ENCODE peak calls at places on chromosomes 2 and 18, in eight cellular contexts. One of them, this sample, is unnamed.

GRCh38 chr2:86032861-86033595 is 72.7 kb downstream of the POLR1A start:
- DNase-seq in neural progenitor cell: no peak
- DNase-seq in adrenal gland: no peak
- DNase-seq in right lobe of liver: no peak
- DNase-seq in CD8-positive, alpha-beta T cell: no peak
- DNase-seq in foreskin fibroblast: no peak
- DNase-seq in HFFc6: no peak
- DNase-seq in cardiac muscle cell: no peak
- DNase-seq in this sample: no peak

GRCh38 chr18:68431922-68432198 is 283.0 kb downstream of the TMX3 start:
- DNase-seq in neural progenitor cell: no peak
- DNase-seq in adrenal gland: no peak
- DNase-seq in right lobe of liver: no peak
- DNase-seq in CD8-positive, alpha-beta T cell: no peak
- DNase-seq in foreskin fibroblast: no peak
- DNase-seq in HFFc6: no peak
- DNase-seq in cardiac muscle cell: no peak
- DNase-seq in this sample: no peak

GRCh38 chr2:119730598-119731278 is 29.0 kb upstream of the PTPN4 start:
- DNase-seq in neural progenitor cell: no peak
- DNase-seq in adrenal gland: no peak
- DNase-seq in right lobe of liver: peak
- DNase-seq in CD8-positive, alpha-beta T cell: no peak
- DNase-seq in foreskin fibroblast: no peak
- DNase-seq in HFFc6: no peak
- DNase-seq in cardiac muscle cell: no peak
- DNase-seq in this sample: no peak

GRCh38 chr2:137946227-137946626 is 18.0 kb upstream of the HNMT start:
- DNase-seq in neural progenitor cell: no peak
- DNase-seq in adrenal gland: no peak
- DNase-seq in right lobe of liver: no peak
- DNase-seq in CD8-positive, alpha-beta T cell: no peak
- DNase-seq in foreskin fibroblast: no peak
- DNase-seq in HFFc6: no peak
- DNase-seq in cardiac muscle cell: no peak
- DNase-seq in this sample: no peak

GRCh38 chr2:219441451-219442205 is 7.0 kb downstream of the SPEG start:
- DNase-seq in neural progenitor cell: peak
- DNase-seq in adrenal gland: no peak
- DNase-seq in right lobe of liver: no peak
- DNase-seq in CD8-positive, alpha-beta T cell: peak
- DNase-seq in foreskin fibroblast: peak
- DNase-seq in HFFc6: peak
- DNase-seq in cardiac muscle cell: peak
- DNase-seq in this sample: peak

GRCh38 chr18:45197526-45197970 is 417.7 kb upstream of the SLC14A2 start:
- DNase-seq in neural progenitor cell: no peak
- DNase-seq in adrenal gland: no peak
- DNase-seq in right lobe of liver: no peak
- DNase-seq in CD8-positive, alpha-beta T cell: no peak
- DNase-seq in foreskin fibroblast: no peak
- DNase-seq in HFFc6: no peak
- DNase-seq in cardiac muscle cell: peak
- DNase-seq in this sample: peak

GRCh38 chr2:174779361-174779928 is 15.2 kb upstream of the CHRNA1 start:
- DNase-seq in neural progenitor cell: no peak
- DNase-seq in adrenal gland: no peak
- DNase-seq in right lobe of liver: no peak
- DNase-seq in CD8-positive, alpha-beta T cell: no peak
- DNase-seq in foreskin fibroblast: peak
- DNase-seq in HFFc6: peak
- DNase-seq in cardiac muscle cell: no peak
- DNase-seq in this sample: no peak

GRCh38 chr18:74453642-74454198 is 3.4 kb downstream of the DIPK1C start:
- DNase-seq in neural progenitor cell: peak
- DNase-seq in adrenal gland: no peak
- DNase-seq in right lobe of liver: no peak
- DNase-seq in CD8-positive, alpha-beta T cell: no peak
- DNase-seq in foreskin fibroblast: no peak
- DNase-seq in HFFc6: no peak
- DNase-seq in cardiac muscle cell: no peak
- DNase-seq in this sample: no peak

GRCh38 chr2:19743641-19744040 is 158.1 kb downstream of the TTC32 start:
- DNase-seq in neural progenitor cell: no peak
- DNase-seq in adrenal gland: no peak
- DNase-seq in right lobe of liver: no peak
- DNase-seq in CD8-positive, alpha-beta T cell: no peak
- DNase-seq in foreskin fibroblast: no peak
- DNase-seq in HFFc6: no peak
- DNase-seq in cardiac muscle cell: no peak
- DNase-seq in this sample: no peak

GRCh38 chr2:173652731-173653426 is 298.2 kb downstream of the CDCA7 start:
- DNase-seq in neural progenitor cell: peak
- DNase-seq in adrenal gland: peak
- DNase-seq in right lobe of liver: no peak
- DNase-seq in CD8-positive, alpha-beta T cell: no peak
- DNase-seq in foreskin fibroblast: peak
- DNase-seq in HFFc6: peak
- DNase-seq in cardiac muscle cell: peak
- DNase-seq in this sample: peak

GRCh38 chr2:69790601-69790959 is 38.9 kb upstream of the GMCL1 start:
- DNase-seq in neural progenitor cell: no peak
- DNase-seq in adrenal gland: no peak
- DNase-seq in right lobe of liver: peak
- DNase-seq in CD8-positive, alpha-beta T cell: no peak
- DNase-seq in foreskin fibroblast: no peak
- DNase-seq in HFFc6: no peak
- DNase-seq in cardiac muscle cell: no peak
- DNase-seq in this sample: no peak

GRCh38 chr2:126652323-126652891 is 3.6 kb upstream of the GYPC start:
- DNase-seq in neural progenitor cell: no peak
- DNase-seq in adrenal gland: no peak
- DNase-seq in right lobe of liver: no peak
- DNase-seq in CD8-positive, alpha-beta T cell: no peak
- DNase-seq in foreskin fibroblast: no peak
- DNase-seq in HFFc6: no peak
- DNase-seq in cardiac muscle cell: no peak
- DNase-seq in this sample: no peak

GRCh38 chr2:1778566-1778965 is 34.3 kb upstream of the PXDN start:
- DNase-seq in neural progenitor cell: no peak
- DNase-seq in adrenal gland: no peak
- DNase-seq in right lobe of liver: peak
- DNase-seq in CD8-positive, alpha-beta T cell: no peak
- DNase-seq in foreskin fibroblast: no peak
- DNase-seq in HFFc6: no peak
- DNase-seq in cardiac muscle cell: no peak
- DNase-seq in this sample: no peak

GRCh38 chr2:26174691-26175181 is 1.8 kb downstream of the GAREM2 start:
- DNase-seq in neural progenitor cell: no peak
- DNase-seq in adrenal gland: no peak
- DNase-seq in right lobe of liver: no peak
- DNase-seq in CD8-positive, alpha-beta T cell: no peak
- DNase-seq in foreskin fibroblast: no peak
- DNase-seq in HFFc6: no peak
- DNase-seq in cardiac muscle cell: no peak
- DNase-seq in this sample: no peak

GRCh38 chr2:148876589-148877402 is 1.8 kb downstream of the KIF5C start:
- DNase-seq in neural progenitor cell: peak
- DNase-seq in adrenal gland: peak
- DNase-seq in right lobe of liver: no peak
- DNase-seq in CD8-positive, alpha-beta T cell: no peak
- DNase-seq in foreskin fibroblast: no peak
- DNase-seq in HFFc6: no peak
- DNase-seq in cardiac muscle cell: no peak
- DNase-seq in this sample: no peak

GRCh38 chr2:196125596-196125995 is 45.8 kb downstream of the STK17B start:
- DNase-seq in neural progenitor cell: no peak
- DNase-seq in adrenal gland: no peak
- DNase-seq in right lobe of liver: no peak
- DNase-seq in CD8-positive, alpha-beta T cell: no peak
- DNase-seq in foreskin fibroblast: no peak
- DNase-seq in HFFc6: no peak
- DNase-seq in cardiac muscle cell: peak
- DNase-seq in this sample: peak

GRCh38 chr2:132623096-132623839 is 46.7 kb downstream of the LYPD1 start:
- DNase-seq in neural progenitor cell: no peak
- DNase-seq in adrenal gland: no peak
- DNase-seq in right lobe of liver: no peak
- DNase-seq in CD8-positive, alpha-beta T cell: no peak
- DNase-seq in foreskin fibroblast: peak
- DNase-seq in HFFc6: peak
- DNase-seq in cardiac muscle cell: peak
- DNase-seq in this sample: peak

GRCh38 chr2:20616341-20616871 is 34.5 kb downstream of the HS1BP3 start:
- DNase-seq in neural progenitor cell: no peak
- DNase-seq in adrenal gland: peak
- DNase-seq in right lobe of liver: peak
- DNase-seq in CD8-positive, alpha-beta T cell: no peak
- DNase-seq in foreskin fibroblast: no peak
- DNase-seq in HFFc6: no peak
- DNase-seq in cardiac muscle cell: no peak
- DNase-seq in this sample: no peak

GRCh38 chr2:217709496-217710217 is 293.1 kb downstream of the TNS1 start:
- DNase-seq in neural progenitor cell: no peak
- DNase-seq in adrenal gland: peak
- DNase-seq in right lobe of liver: no peak
- DNase-seq in CD8-positive, alpha-beta T cell: no peak
- DNase-seq in foreskin fibroblast: no peak
- DNase-seq in HFFc6: no peak
- DNase-seq in cardiac muscle cell: no peak
- DNase-seq in this sample: peak

GRCh38 chr2:58063641-58064040 is 17.0 kb downstream of the VRK2 start:
- DNase-seq in neural progenitor cell: no peak
- DNase-seq in adrenal gland: no peak
- DNase-seq in right lobe of liver: no peak
- DNase-seq in CD8-positive, alpha-beta T cell: no peak
- DNase-seq in foreskin fibroblast: peak
- DNase-seq in HFFc6: peak
- DNase-seq in cardiac muscle cell: peak
- DNase-seq in this sample: peak

GRCh38 chr2:45404807-45405297 is 206.2 kb downstream of the SRBD1 start:
- DNase-seq in neural progenitor cell: no peak
- DNase-seq in adrenal gland: no peak
- DNase-seq in right lobe of liver: no peak
- DNase-seq in CD8-positive, alpha-beta T cell: no peak
- DNase-seq in foreskin fibroblast: no peak
- DNase-seq in HFFc6: no peak
- DNase-seq in cardiac muscle cell: peak
- DNase-seq in this sample: peak

GRCh38 chr2:27191107-27191829 is 20.6 kb upstream of the ATRAID start:
- DNase-seq in neural progenitor cell: peak
- DNase-seq in adrenal gland: peak
- DNase-seq in right lobe of liver: no peak
- DNase-seq in CD8-positive, alpha-beta T cell: peak
- DNase-seq in foreskin fibroblast: peak
- DNase-seq in HFFc6: peak
- DNase-seq in cardiac muscle cell: peak
- DNase-seq in this sample: peak

GRCh38 chr2:190843874-190844699 is 36.5 kb upstream of the GLS start:
- DNase-seq in neural progenitor cell: no peak
- DNase-seq in adrenal gland: no peak
- DNase-seq in right lobe of liver: no peak
- DNase-seq in CD8-positive, alpha-beta T cell: no peak
- DNase-seq in foreskin fibroblast: no peak
- DNase-seq in HFFc6: peak
- DNase-seq in cardiac muscle cell: no peak
- DNase-seq in this sample: no peak

GRCh38 chr2:197786010-197786877 is 1.1 kb upstream of the BOLL start:
- DNase-seq in neural progenitor cell: peak
- DNase-seq in adrenal gland: no peak
- DNase-seq in right lobe of liver: no peak
- DNase-seq in CD8-positive, alpha-beta T cell: peak
- DNase-seq in foreskin fibroblast: no peak
- DNase-seq in HFFc6: no peak
- DNase-seq in cardiac muscle cell: no peak
- DNase-seq in this sample: no peak
- TF ChIP-seq CTCF in neural progenitor cell: peak
- TF ChIP-seq CTCF in adrenal gland: peak
- TF ChIP-seq CTCF in right lobe of liver: no peak
- TF ChIP-seq CTCF in CD8-positive, alpha-beta T cell: peak
- TF ChIP-seq CTCF in foreskin fibroblast: peak
- TF ChIP-seq CTCF in HFFc6: peak
- TF ChIP-seq CTCF in cardiac muscle cell: peak
- TF ChIP-seq CTCF in this sample: peak

GRCh38 chr2:31371691-31372090 is 42.9 kb downstream of the XDH start:
- DNase-seq in neural progenitor cell: no peak
- DNase-seq in adrenal gland: no peak
- DNase-seq in right lobe of liver: no peak
- DNase-seq in CD8-positive, alpha-beta T cell: no peak
- DNase-seq in foreskin fibroblast: no peak
- DNase-seq in HFFc6: no peak
- DNase-seq in cardiac muscle cell: no peak
- DNase-seq in this sample: no peak
- TF ChIP-seq CTCF in neural progenitor cell: no peak
- TF ChIP-seq CTCF in adrenal gland: no peak
- TF ChIP-seq CTCF in right lobe of liver: no peak
- TF ChIP-seq CTCF in CD8-positive, alpha-beta T cell: no peak
- TF ChIP-seq CTCF in foreskin fibroblast: no peak
- TF ChIP-seq CTCF in HFFc6: no peak
- TF ChIP-seq CTCF in cardiac muscle cell: no peak
- TF ChIP-seq CTCF in this sample: no peak

GRCh38 chr18:38611036-38611964 is 1045.7 kb upstream of the CELF4 start:
- DNase-seq in neural progenitor cell: no peak
- DNase-seq in adrenal gland: no peak
- DNase-seq in right lobe of liver: no peak
- DNase-seq in CD8-positive, alpha-beta T cell: no peak
- DNase-seq in foreskin fibroblast: no peak
- DNase-seq in HFFc6: no peak
- DNase-seq in cardiac muscle cell: no peak
- DNase-seq in this sample: no peak
- TF ChIP-seq CTCF in neural progenitor cell: no peak
- TF ChIP-seq CTCF in adrenal gland: no peak
- TF ChIP-seq CTCF in right lobe of liver: no peak
- TF ChIP-seq CTCF in CD8-positive, alpha-beta T cell: no peak
- TF ChIP-seq CTCF in foreskin fibroblast: no peak
- TF ChIP-seq CTCF in HFFc6: no peak
- TF ChIP-seq CTCF in cardiac muscle cell: no peak
- TF ChIP-seq CTCF in this sample: no peak

DNA sequence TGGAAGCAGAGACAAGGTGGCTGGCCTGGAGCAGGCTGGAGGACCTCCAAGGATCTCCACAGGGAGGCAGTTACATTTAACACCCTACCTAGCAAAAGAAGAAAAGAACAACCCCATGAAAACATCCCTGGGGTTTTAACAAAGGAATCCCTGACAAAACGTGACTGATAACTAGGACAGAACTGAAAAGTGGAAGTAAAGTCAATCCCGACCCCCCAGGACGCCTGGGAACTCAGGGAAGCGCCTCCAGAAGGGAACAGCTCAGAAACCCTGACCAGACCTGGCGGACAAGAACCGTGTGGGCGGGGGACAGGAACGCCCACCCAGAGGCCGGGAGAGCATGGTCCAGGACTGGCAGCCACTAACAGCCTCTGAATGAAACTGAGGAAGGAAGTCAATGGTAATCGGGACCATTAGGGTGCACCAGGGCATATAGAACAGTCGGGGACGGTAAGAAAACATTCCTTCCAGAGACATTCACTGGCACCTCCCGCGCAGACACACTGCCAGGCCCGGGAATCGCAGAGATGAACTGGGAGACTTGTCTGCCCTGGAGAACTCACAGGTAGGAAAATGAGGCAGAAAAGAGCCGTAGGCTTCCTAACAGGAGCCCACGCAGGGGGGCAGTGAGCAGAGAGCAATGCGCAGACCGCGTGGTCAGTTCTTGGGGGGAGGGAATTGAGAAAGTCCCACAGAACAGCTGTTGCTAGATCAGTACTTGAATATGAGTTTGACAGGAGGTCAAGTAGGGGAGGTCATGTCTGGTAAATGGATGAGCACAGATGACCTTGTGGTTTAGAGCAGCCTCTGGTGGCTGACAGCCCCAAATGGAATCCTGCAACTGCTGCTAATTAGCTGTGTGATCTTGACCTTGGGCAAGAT is 1.3 kb upstream of the TBC1D8 start:
- DNase-seq in neural progenitor cell: peak
- DNase-seq in adrenal gland: peak
- DNase-seq in right lobe of liver: peak
- DNase-seq in CD8-positive, alpha-beta T cell: no peak
- DNase-seq in foreskin fibroblast: peak
- DNase-seq in HFFc6: peak
- DNase-seq in cardiac muscle cell: peak
- DNase-seq in this sample: peak
- TF ChIP-seq CTCF in neural progenitor cell: peak
- TF ChIP-seq CTCF in adrenal gland: peak
- TF ChIP-seq CTCF in right lobe of liver: peak
- TF ChIP-seq CTCF in CD8-positive, alpha-beta T cell: no peak
- TF ChIP-seq CTCF in foreskin fibroblast: peak
- TF ChIP-seq CTCF in HFFc6: peak
- TF ChIP-seq CTCF in cardiac muscle cell: peak
- TF ChIP-seq CTCF in this sample: peak